ENCODE peak calls at places on chromosomes 11 and 22, in eight cellular contexts. O is HCT116; J is fibroblast of mammary gland; E is MM.1S; Q is heart right ventricle; P is brain microvascular endothelial cell; Y is prostate gland; G is CD8-positive, alpha-beta T cell. F is an unnamed sample.
A peak's percentile ranks its signal among the peaks of the same experiment; 100 is the strongest.

GRCh38 chr22:37544955-37545702 is 15.2 kb upstream of the CDC42EP1 start:
- DNase-seq in G (peak; percentile 64), Q (peak; percentile 81), J (peak; percentile 66), E (peak; percentile 48), Y (no peak), O (no peak), P (peak; percentile 54), F (peak; percentile 77)

GRCh38 chr11:46039990-46040389 is 81.3 kb downstream of the PHF21A start:
- DNase-seq in J (peak; percentile 66), P (peak; percentile 33), Y (no peak), O (no peak), Q (no peak), E (no peak), G (no peak), F (no peak)

GRCh38 chr22:17268501-17269223 is 49.4 kb upstream of the ADA2 start:
- DNase-seq in P (no peak), G (no peak), E (no peak), O (no peak), Y (no peak), J (no peak), Q (no peak), F (no peak)

GRCh38 chr11:47111318-47111804 is 65.3 kb downstream of the ARFGAP2 start:
- DNase-seq in J (no peak), P (no peak), G (no peak), O (no peak), Y (no peak), E (no peak), Q (no peak), F (peak; percentile 67)

GRCh38 chr11:114821626-114822025 is 143.3 kb downstream of the NXPE2 start:
- DNase-seq in J (peak; percentile 1), E (peak; percentile 54), Q (no peak), Y (no peak), P (no peak), O (no peak), G (no peak), F (no peak)

GRCh38 chr11:112265659-112266409 is 5.2 kb upstream of the PLET1 start:
- DNase-seq in J (no peak), G (no peak), E (no peak), Y (no peak), O (no peak), P (no peak), Q (peak; percentile 37), F (no peak)

GRCh38 chr22:43879901-43880742 is 11.7 kb downstream of the PNPLA5 start:
- DNase-seq in Y (no peak), O (no peak), P (no peak), G (no peak), Q (no peak), E (no peak), J (no peak), F (no peak)

GRCh38 chr22:28817919-28818859 is 17.8 kb upstream of the XBP1 start:
- DNase-seq in P (no peak), Y (peak; percentile 94), O (no peak), G (no peak), Q (peak; percentile 30), J (no peak), E (peak; percentile 36), F (no peak)

GRCh38 chr11:119741369-119742262 is 12.6 kb upstream of the NECTIN1 start:
- DNase-seq in O (no peak), Q (peak; percentile 45), Y (no peak), J (no peak), G (peak; percentile 77), E (peak; percentile 58), P (no peak), F (peak; percentile 88)

GRCh38 chr22:29359469-29359868 is 28.9 kb downstream of the AP1B1 start:
- DNase-seq in G (no peak), Q (peak; percentile 64), E (no peak), Y (peak; percentile 64), J (peak; percentile 55), P (peak; percentile 53), O (peak; percentile 16), F (no peak)

GRCh38 chr11:69674267-69674885 is 777 bp downstream of the LTO1 start:
- DNase-seq in E (no peak), Y (no peak), P (peak; percentile 90), J (peak; percentile 92), G (no peak), O (no peak), Q (no peak), F (no peak)

GRCh38 chr11:69442807-69443137 is 38.7 kb upstream of the LINC01488 start:
- DNase-seq in O (no peak), Q (peak; percentile 72), G (no peak), E (no peak), J (peak; percentile 48), P (no peak), Y (peak; percentile 34), F (no peak)

GRCh38 chr22:31284241-31284745 is 8.0 kb downstream of the PIK3IP1 start:
- DNase-seq in Y (no peak), G (no peak), Q (no peak), O (no peak), P (no peak), J (no peak), E (no peak), F (no peak)

GRCh38 chr11:1747753-1748466 is 2.5 kb downstream of the IFITM10 start:
- DNase-seq in Q (no peak), Y (no peak), J (no peak), G (no peak), P (no peak), E (no peak), O (no peak), F (peak; percentile 46)

GRCh38 chr11:57638005-57638760 is 11.5 kb downstream of the YPEL4 start:
- DNase-seq in G (no peak), Y (peak; percentile 74), J (peak; percentile 83), P (peak; percentile 86), Q (peak; percentile 87), O (no peak), E (no peak), F (peak; percentile 72)

GRCh38 chr11:2304156-2305139 is 2.6 kb downstream of the TSPAN32 start:
- DNase-seq in E (no peak), O (no peak), P (no peak), G (peak; percentile 49), J (no peak), Q (no peak), Y (no peak), F (no peak)

GRCh38 chr11:91104237-91104636 is 881.4 kb upstream of the CHORDC1 start:
- DNase-seq in Y (no peak), J (peak; percentile 44), Q (no peak), P (peak; percentile 52), O (no peak), E (no peak), G (no peak), F (no peak)

GRCh38 chr11:116927163-116927772 is 89.8 kb upstream of the APOA1 start:
- DNase-seq in P (peak; percentile 12), Y (no peak), O (no peak), Q (no peak), G (peak; percentile 58), J (peak; percentile 29), E (no peak), F (no peak)

GRCh38 chr11:129236850-129237249 is 44.7 kb upstream of the ARHGAP32 start:
- DNase-seq in Y (no peak), J (no peak), O (no peak), P (no peak), G (no peak), Q (no peak), E (no peak), F (no peak)

GRCh38 chr11:124670732-124671131 is 2.8 kb downstream of the SIAE start:
- DNase-seq in G (peak; percentile 59), Y (no peak), Q (no peak), E (peak; percentile 92), P (no peak), J (peak; percentile 18), O (no peak), F (peak; percentile 15)

GRCh38 chr11:117826360-117826635 is 1.8 kb upstream of the FXYD2 start:
- DNase-seq in Y (no peak), Q (no peak), E (no peak), P (no peak), G (peak; percentile 40), O (no peak), J (no peak), F (no peak)

GRCh38 chr11:108237058-108237481 is 14.2 kb downstream of the ATM start:
- DNase-seq in O (no peak), P (no peak), E (no peak), G (no peak), Q (no peak), Y (no peak), J (no peak), F (no peak)

DNA sequence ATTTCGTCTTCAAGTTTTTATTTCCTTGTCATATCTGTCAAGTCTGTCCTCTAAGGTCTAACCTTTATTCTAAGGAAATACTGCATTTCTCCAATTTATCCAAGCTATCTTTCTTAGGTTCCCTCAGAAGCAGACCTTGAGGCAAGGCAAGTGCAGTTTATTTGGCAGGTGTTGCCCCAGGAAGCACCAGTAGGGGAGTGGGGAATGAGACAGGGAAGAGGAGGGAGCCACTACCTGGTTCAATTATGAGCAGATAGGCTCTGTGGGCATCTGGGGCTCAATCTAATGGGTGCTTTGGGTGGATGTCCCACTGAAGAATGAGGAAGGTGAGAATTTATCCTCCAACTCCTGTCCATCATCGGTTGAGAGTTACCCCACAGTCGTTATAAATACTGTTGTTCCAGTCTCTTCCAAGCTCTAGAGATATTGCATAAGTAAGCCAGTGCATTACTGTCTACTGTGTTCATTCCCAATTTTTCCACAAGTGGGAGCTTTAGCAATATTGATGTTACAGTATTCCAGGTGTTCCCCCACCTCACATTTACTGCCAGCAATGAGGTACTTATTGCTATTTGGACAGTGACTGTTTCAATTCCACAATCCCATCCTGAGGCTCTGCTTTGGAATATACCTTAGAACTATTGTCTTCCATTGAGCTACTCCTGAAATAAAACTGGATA is 154.9 kb upstream of the CEP126 start:
- DNase-seq in G (no peak), J (peak; percentile 9), P (no peak), Y (no peak), Q (no peak), O (peak; percentile 40), E (no peak), F (no peak)
- TF ChIP-seq CTCF in G (no peak), J (peak; percentile 40), P (peak; percentile 38), Y (no peak), Q (no peak), O (peak; percentile 61), E (no peak), F (no peak)

DNA sequence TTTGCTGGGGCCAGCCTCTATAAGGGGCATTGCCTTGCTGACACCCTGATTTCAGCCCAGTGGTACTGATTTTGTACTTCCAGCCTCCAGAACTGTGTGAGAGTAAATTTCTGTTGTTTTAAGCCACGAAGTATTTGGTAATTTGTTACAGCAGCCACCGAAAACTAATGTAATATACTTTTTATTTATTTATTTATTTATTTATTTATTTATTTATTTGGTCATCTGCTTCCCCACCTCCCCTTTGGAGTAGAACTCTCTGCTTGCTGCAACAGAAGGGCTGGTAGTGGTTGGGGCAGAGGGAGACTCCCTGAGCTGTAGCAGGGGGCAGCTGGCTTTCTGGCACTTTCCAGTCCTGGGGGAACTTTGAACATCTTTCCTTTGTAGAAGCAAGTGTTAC is 128.4 kb upstream of the RAG2 start:
- DNase-seq in Q (no peak), G (no peak), J (no peak), O (no peak), E (no peak), Y (no peak), P (no peak), F (no peak)
- TF ChIP-seq CTCF in Q (no peak), G (no peak), J (no peak), O (no peak), E (no peak), Y (no peak), P (no peak), F (no peak)

GRCh38 chr11:33835143-33835878 is 56.6 kb downstream of the LMO2 start:
- DNase-seq in Q (no peak), Y (no peak), E (peak; percentile 52), P (peak; percentile 78), J (peak; percentile 86), G (no peak), O (peak; percentile 48), F (no peak)
- TF ChIP-seq CTCF in Q (peak; percentile 51), Y (no peak), E (peak; percentile 19), P (no peak), J (peak; percentile 37), G (peak; percentile 21), O (peak; percentile 69), F (no peak)

GRCh38 chr11:126725043-126725442 is 275.5 kb downstream of the KIRREL3 start:
- DNase-seq in Q (no peak), G (no peak), Y (no peak), J (no peak), O (no peak), E (no peak), P (no peak), F (no peak)
- TF ChIP-seq CTCF in Q (no peak), G (no peak), Y (no peak), J (no peak), O (no peak), E (no peak), P (no peak), F (no peak)

F was measured in GM20000.